ENCODE peak calls at places on chromosomes 5 and 9, in five cellular contexts. M is H1, Y is GM12878, W is HepG2, D is K562. G is an unnamed sample.

GRCh38 chr5:62457071-62457470 is 44.5 kb downstream of the IPO11 start:
- DNase-seq in M (no peak), Y (no peak), W (no peak), D (no peak), G (no peak)

GRCh38 chr9:132190966-132191365 is 29.1 kb downstream of the NTNG2 start:
- DNase-seq in M (no peak), Y (no peak), W (no peak), D (no peak), G (no peak)

GRCh38 chr5:17180957-17181723 is 36.3 kb upstream of the BASP1 start:
- DNase-seq in M (no peak), Y (no peak), W (peak; percentile 13), D (no peak), G (no peak)

GRCh38 chr5:96031180-96031579 is 69.5 kb upstream of the ELL2 start:
- DNase-seq in M (no peak), Y (no peak), W (no peak), D (no peak), G (no peak)

GRCh38 chr9:97543568-97543967 is 42.1 kb downstream of the TMOD1 start:
- DNase-seq in M (no peak), Y (no peak), W (peak; percentile 13), D (no peak), G (no peak)

GRCh38 chr9:126295936-126296600 is 30.6 kb upstream of the MVB12B start:
- DNase-seq in M (no peak), Y (no peak), W (no peak), D (no peak), G (no peak)

GRCh38 chr5:127925916-127926315 is 157.7 kb upstream of the SLC12A2 start:
- DNase-seq in M (no peak), Y (no peak), W (no peak), D (no peak), G (no peak)

GRCh38 chr9:15469406-15469805 is 41.4 kb downstream of the PSIP1 start:
- DNase-seq in M (no peak), Y (no peak), W (no peak), D (no peak), G (no peak)

GRCh38 chr9:117411547-117411946 is 3.3 kb downstream of the ASTN2 start:
- DNase-seq in M (peak; percentile 86), Y (no peak), W (peak; percentile 18), D (peak; percentile 19), G (peak; percentile 80)

GRCh38 chr5:1550287-1551076 is 26.7 kb upstream of the LPCAT1 start:
- DNase-seq in M (peak; percentile 28), Y (no peak), W (no peak), D (peak; percentile 4), G (no peak)

GRCh38 chr9:112037281-112038016 is 137.6 kb downstream of the SUSD1 start:
- DNase-seq in M (no peak), Y (peak; percentile 97), W (no peak), D (no peak), G (no peak)

GRCh38 chr9:88692837-88693236 is 157.9 kb downstream of the NXNL2 start:
- DNase-seq in M (no peak), Y (no peak), W (no peak), D (no peak), G (no peak)

GRCh38 chr5:126514159-126515141 is 80.6 kb downstream of the ALDH7A1 start:
- DNase-seq in M (peak; percentile 19), Y (no peak), W (no peak), D (peak; percentile 86), G (no peak)

GRCh38 chr9:132637351-132637750 is 32.4 kb downstream of the DDX31 start:
- DNase-seq in M (no peak), Y (no peak), W (no peak), D (no peak), G (no peak)

GRCh38 chr9:7081065-7081600 is 323.4 kb downstream of the KDM4C start:
- DNase-seq in M (no peak), Y (no peak), W (no peak), D (no peak), G (no peak)

GRCh38 chr5:115770466-115770865 is 46.0 kb downstream of the CDO1 start:
- DNase-seq in M (peak; percentile 71), Y (no peak), W (peak; percentile 31), D (peak; percentile 18), G (peak; percentile 72)

GRCh38 chr5:72951850-72952468 is 3.9 kb upstream of the FCHO2 start:
- DNase-seq in M (no peak), Y (no peak), W (no peak), D (no peak), G (no peak)

GRCh38 chr9:137156567-137157375 is 13.1 kb downstream of the LRRC26 start:
- DNase-seq in M (peak; percentile 88), Y (no peak), W (no peak), D (peak; percentile 93), G (peak; percentile 75)

GRCh38 chr5:78638423-78638822 is 10.1 kb downstream of the LHFPL2 start:
- DNase-seq in M (no peak), Y (no peak), W (peak; percentile 56), D (no peak), G (no peak)

GRCh38 chr5:177023247-177023703 is 779 bp downstream of the ZNF346 start:
- DNase-seq in M (no peak), Y (no peak), W (peak; percentile 9), D (peak; percentile 20), G (no peak)

GRCh38 chr5:139848508-139849100 is 53.0 kb downstream of the PSD2 start:
- DNase-seq in M (peak; percentile 74), Y (no peak), W (no peak), D (peak; percentile 42), G (no peak)

GRCh38 chr9:132486706-132487350 is 76.8 kb downstream of the CFAP77 start:
- DNase-seq in M (no peak), Y (no peak), W (no peak), D (no peak), G (no peak)

GRCh38 chr5:55232194-55232984 is 1.0 kb downstream of the CCNO start:
- DNase-seq in M (peak; percentile 83), Y (no peak), W (no peak), D (peak; percentile 11), G (peak; percentile 72)

GRCh38 chr9:137392232-137393007 is 30.5 kb downstream of the EXD3 start:
- DNase-seq in M (no peak), Y (no peak), W (no peak), D (no peak), G (no peak)

GRCh38 chr9:96109718-96110351 is 192.1 kb downstream of the HSD17B3 start:
- DNase-seq in M (no peak), Y (no peak), W (no peak), D (no peak), G (no peak)

GRCh38 chr5:115430374-115430773 is 114.2 kb downstream of the FEM1C start:
- DNase-seq in M (no peak), Y (no peak), W (no peak), D (no peak), G (no peak)

GRCh38 chr5:96629774-96630173 is 32.4 kb upstream of the CAST start:
- DNase-seq in M (no peak), Y (no peak), W (peak; percentile 7), D (no peak), G (no peak)

DNA sequence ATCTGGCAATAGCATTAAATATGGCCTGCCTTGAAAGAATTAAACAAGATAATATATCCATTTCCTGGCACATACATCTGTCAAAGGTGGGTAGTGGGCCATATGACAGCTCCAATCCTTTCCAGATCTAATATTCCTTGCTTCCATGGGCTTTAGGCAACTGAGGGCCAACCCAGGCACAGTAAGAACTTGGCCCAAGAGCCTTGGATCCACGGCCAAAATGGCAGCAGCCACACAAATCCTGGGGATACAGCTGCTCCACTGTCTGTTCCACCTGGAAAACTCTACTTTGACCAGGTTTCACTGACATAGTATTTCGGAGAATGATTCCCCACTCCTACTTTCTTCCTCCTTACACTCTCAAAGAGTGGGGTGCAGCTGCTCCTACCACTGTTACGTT is 13.3 kb downstream of the HAVCR1 start:
- DNase-seq in M (no peak), Y (no peak), W (no peak), D (no peak), G (no peak)
- TF ChIP-seq ATF3 in M (no peak), Y (no peak), W (no peak), D (no peak), G (no peak)

GRCh38 chr9:69020746-69021145 is 6.8 kb upstream of the PRKACG start:
- DNase-seq in M (no peak), Y (no peak), W (no peak), D (peak; percentile 14), G (no peak)

GRCh38 chr9:69023650-69024049 is 9.7 kb upstream of the PRKACG start:
- DNase-seq in M (peak; percentile 54), Y (no peak), W (no peak), D (no peak), G (no peak)

GRCh38 chr9:69016366-69017096 is 2.6 kb upstream of the PRKACG start:
- DNase-seq in M (no peak), Y (no peak), W (no peak), D (no peak), G (no peak)

GRCh38 chr9:69018688-69019087 is 4.8 kb upstream of the PRKACG start:
- DNase-seq in M (no peak), Y (no peak), W (no peak), D (peak; percentile 16), G (no peak)

GRCh38 chr9:69019808-69020207 is 5.9 kb upstream of the PRKACG start:
- DNase-seq in M (no peak), Y (no peak), W (no peak), D (peak; percentile 53), G (no peak)
- TF ChIP-seq ATF2 in M (no peak), Y (no peak), W (no peak), D (no peak), G (no peak)

GRCh38 chr9:91405343-91406077 is 18.1 kb downstream of the NFIL3 start:
- DNase-seq in M (no peak), Y (no peak), W (no peak), D (no peak), G (no peak)
- TF ChIP-seq ATF3 in M (no peak), Y (no peak), W (no peak), D (no peak), G (no peak)

DNA sequence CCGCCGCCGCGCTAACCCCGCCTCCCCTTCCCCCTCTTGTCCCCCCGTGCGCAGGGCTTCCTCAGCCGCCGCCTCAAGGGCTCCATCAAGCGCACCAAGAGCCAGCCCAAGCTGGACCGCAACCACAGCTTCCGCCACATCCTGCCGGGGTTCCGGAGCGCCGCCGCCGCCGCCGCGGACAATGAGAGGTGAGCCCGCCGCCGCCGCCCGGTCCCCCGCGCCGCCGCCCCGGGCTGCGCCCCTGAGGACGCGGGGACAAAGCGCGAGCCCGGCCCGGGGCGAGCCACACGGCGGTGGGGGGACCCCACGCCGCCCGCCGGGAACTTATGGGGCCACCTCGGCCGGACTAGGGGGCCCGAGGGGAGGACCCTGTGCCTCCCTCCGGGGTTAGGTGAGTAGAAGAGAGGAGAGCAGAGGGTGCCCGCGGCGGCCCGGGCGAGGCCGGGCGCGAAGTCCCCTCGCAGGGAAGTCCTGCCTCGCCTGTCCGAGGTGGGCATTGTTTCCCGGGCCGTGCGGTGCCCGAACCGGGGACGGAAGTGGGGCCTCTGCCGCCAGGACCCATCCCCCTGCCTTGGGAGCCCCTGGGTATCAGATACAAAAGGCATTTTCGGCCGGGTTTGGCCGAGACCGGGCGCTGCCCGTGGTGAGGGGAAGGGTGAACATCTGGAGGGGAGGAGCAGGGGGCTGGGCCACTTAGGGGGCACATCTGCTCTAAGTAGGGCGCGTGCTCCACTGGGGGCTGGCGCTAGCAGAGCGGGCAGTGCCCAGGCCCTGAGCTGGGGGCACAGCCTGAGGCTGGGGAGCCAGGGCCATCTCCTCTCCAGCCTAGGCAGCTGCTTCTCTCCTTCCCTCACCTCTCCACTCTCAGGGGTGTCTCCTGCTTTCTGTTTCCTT is 48.1 kb downstream of the DAB2IP start:
- DNase-seq in M (peak; percentile 68), Y (no peak), W (no peak), D (no peak), G (peak; percentile 66)
- TF ChIP-seq ATF2 in M (no peak), Y (no peak), W (no peak), D (no peak), G (no peak)

G was measured in WTC11.